ENCODE peak calls at places on chromosomes 6 and 20, in six cellular contexts. M is GM19239, W is Calu3, Z is COR-L47, A is foreskin keratinocyte, Y is GM03348. S is an unnamed sample.

GRCh38 chr6:39090036-39090435 is 24.9 kb downstream of the SAYSD1 start:
- DNase-seq in M (no peak), W (no peak), Z (no peak), A (no peak), Y (no peak), S (no peak)

GRCh38 chr6:168415993-168416530 is 24.9 kb upstream of the SMOC2 start:
- DNase-seq in M (no peak), W (no peak), Z (no peak), A (no peak), Y (no peak), S (no peak)

GRCh38 chr20:59525500-59526241 is 78.7 kb upstream of the PHACTR3 start:
- DNase-seq in M (peak), W (peak), Z (peak), A (no peak), Y (peak), S (no peak)

GRCh38 chr6:15227827-15228318 is 18.0 kb upstream of the JARID2 start:
- DNase-seq in M (no peak), W (no peak), Z (no peak), A (no peak), Y (no peak), S (no peak)

GRCh38 chr6:148324297-148325007 is 18.2 kb upstream of the SASH1 start:
- DNase-seq in M (no peak), W (no peak), Z (no peak), A (no peak), Y (peak), S (no peak)

GRCh38 chr6:110826236-110827129 is 11.2 kb upstream of the CDK19 start:
- DNase-seq in M (no peak), W (no peak), Z (no peak), A (no peak), Y (no peak), S (no peak)

GRCh38 chr6:107414246-107414645 is 45.1 kb downstream of the PDSS2 start:
- DNase-seq in M (no peak), W (no peak), Z (no peak), A (no peak), Y (no peak), S (no peak)

GRCh38 chr6:157556671-157557430 is 175.9 kb downstream of the ZDHHC14 start:
- DNase-seq in M (no peak), W (no peak), Z (peak), A (no peak), Y (no peak), S (no peak)

GRCh38 chr6:170172825-170173231 is 118.0 kb downstream of the DLL1 start:
- DNase-seq in M (no peak), W (no peak), Z (no peak), A (no peak), Y (no peak), S (no peak)

GRCh38 chr20:52493177-52493711 is 301.7 kb upstream of the ZFP64 start:
- DNase-seq in M (no peak), W (no peak), Z (no peak), A (peak), Y (peak), S (no peak)

GRCh38 chr20:46501337-46501942 is 11.9 kb downstream of the ZNF334 start:
- DNase-seq in M (no peak), W (no peak), Z (no peak), A (no peak), Y (no peak), S (no peak)

GRCh38 chr6:13383280-13384163 is 55.2 kb upstream of the TBC1D7 start:
- DNase-seq in M (peak), W (peak), Z (peak), A (no peak), Y (peak), S (peak)

GRCh38 chr20:38145094-38146075 is 19.7 kb downstream of the TGM2 start:
- DNase-seq in M (no peak), W (no peak), Z (no peak), A (no peak), Y (peak), S (peak)

GRCh38 chr20:48459729-48460395 is 367.9 kb downstream of the PREX1 start:
- DNase-seq in M (no peak), W (no peak), Z (no peak), A (no peak), Y (no peak), S (no peak)